ENCODE peak calls at places on chromosomes 16 and 17, in six cellular contexts. One of them, this sample, is unnamed.

GRCh38 chr16:78211951-78212350 is 112.5 kb downstream of the WWOX start:
- DNase-seq in DND-41: no peak
- DNase-seq in left ventricle myocardium inferior: no peak
- DNase-seq in GM13977: no peak
- DNase-seq in right lobe of liver: no peak
- DNase-seq in nephron progenitor cell: no peak
- DNase-seq in this sample: no peak

GRCh38 chr17:76912585-76912984 is 44.4 kb downstream of the MGAT5B start:
- DNase-seq in DND-41: no peak
- DNase-seq in left ventricle myocardium inferior: no peak
- DNase-seq in GM13977: no peak
- DNase-seq in right lobe of liver: no peak
- DNase-seq in nephron progenitor cell: no peak
- DNase-seq in this sample: no peak

GRCh38 chr16:78126662-78127061 is 27.2 kb downstream of the WWOX start:
- DNase-seq in DND-41: no peak
- DNase-seq in left ventricle myocardium inferior: no peak
- DNase-seq in GM13977: no peak
- DNase-seq in right lobe of liver: no peak
- DNase-seq in nephron progenitor cell: no peak
- DNase-seq in this sample: no peak

GRCh38 chr17:73030501-73030911 is 62.0 kb downstream of the SLC39A11 start:
- DNase-seq in DND-41: no peak
- DNase-seq in left ventricle myocardium inferior: no peak
- DNase-seq in GM13977: no peak
- DNase-seq in right lobe of liver: peak; percentile 76
- DNase-seq in nephron progenitor cell: no peak
- DNase-seq in this sample: no peak

GRCh38 chr17:69857412-69857835 is 217.6 kb upstream of the KCNJ16 start:
- DNase-seq in DND-41: no peak
- DNase-seq in left ventricle myocardium inferior: no peak
- DNase-seq in GM13977: no peak
- DNase-seq in right lobe of liver: no peak
- DNase-seq in nephron progenitor cell: no peak
- DNase-seq in this sample: no peak

GRCh38 chr17:10198509-10199249 is at the start of gene GAS7:
- DNase-seq in DND-41: peak; percentile 90
- DNase-seq in left ventricle myocardium inferior: peak; percentile 81
- DNase-seq in GM13977: peak; percentile 86
- DNase-seq in right lobe of liver: no peak
- DNase-seq in nephron progenitor cell: peak; percentile 89
- DNase-seq in this sample: no peak

GRCh38 chr17:13575922-13576419 is 25.8 kb downstream of the HS3ST3A1 start:
- DNase-seq in DND-41: no peak
- DNase-seq in left ventricle myocardium inferior: no peak
- DNase-seq in GM13977: no peak
- DNase-seq in right lobe of liver: no peak
- DNase-seq in nephron progenitor cell: no peak
- DNase-seq in this sample: no peak

GRCh38 chr16:82694239-82694874 is 67.6 kb downstream of the CDH13 start:
- DNase-seq in DND-41: no peak
- DNase-seq in left ventricle myocardium inferior: no peak
- DNase-seq in GM13977: no peak
- DNase-seq in right lobe of liver: no peak
- DNase-seq in nephron progenitor cell: no peak
- DNase-seq in this sample: no peak

GRCh38 chr17:66920426-66920825 is 44.1 kb upstream of the CACNG4 start:
- DNase-seq in DND-41: no peak
- DNase-seq in left ventricle myocardium inferior: no peak
- DNase-seq in GM13977: no peak
- DNase-seq in right lobe of liver: no peak
- DNase-seq in nephron progenitor cell: no peak
- DNase-seq in this sample: no peak

GRCh38 chr17:2723997-2724782 is 12.6 kb upstream of the CLUH start:
- DNase-seq in DND-41: no peak
- DNase-seq in left ventricle myocardium inferior: peak; percentile 48
- DNase-seq in GM13977: no peak
- DNase-seq in right lobe of liver: no peak
- DNase-seq in nephron progenitor cell: peak; percentile 51
- DNase-seq in this sample: no peak

GRCh38 chr17:41687828-41688640 is 651 bp upstream of the EIF1 start:
- DNase-seq in DND-41: peak; percentile 66
- DNase-seq in left ventricle myocardium inferior: peak; percentile 47
- DNase-seq in GM13977: no peak
- DNase-seq in right lobe of liver: peak; percentile 76
- DNase-seq in nephron progenitor cell: no peak
- DNase-seq in this sample: no peak

GRCh38 chr17:41835800-41836549 is at the start of gene NT5C3B:
- DNase-seq in DND-41: peak; percentile 59
- DNase-seq in left ventricle myocardium inferior: peak; percentile 65
- DNase-seq in GM13977: peak; percentile 92
- DNase-seq in right lobe of liver: peak; percentile 72
- DNase-seq in nephron progenitor cell: peak; percentile 78
- DNase-seq in this sample: peak; percentile 84

GRCh38 chr17:67434061-67434525 is 57.0 kb downstream of the PITPNC1 start:
- DNase-seq in DND-41: peak; percentile 41
- DNase-seq in left ventricle myocardium inferior: peak; percentile 54
- DNase-seq in GM13977: no peak
- DNase-seq in right lobe of liver: peak; percentile 60
- DNase-seq in nephron progenitor cell: no peak
- DNase-seq in this sample: no peak

GRCh38 chr16:79286646-79287423 is 313.7 kb downstream of the MAF start:
- DNase-seq in DND-41: peak; percentile 90
- DNase-seq in left ventricle myocardium inferior: peak; percentile 51
- DNase-seq in GM13977: peak; percentile 16
- DNase-seq in right lobe of liver: peak; percentile 53
- DNase-seq in nephron progenitor cell: peak; percentile 32
- DNase-seq in this sample: no peak

GRCh38 chr17:788551-788950 is 6.4 kb downstream of the MRM3 start:
- DNase-seq in DND-41: no peak
- DNase-seq in left ventricle myocardium inferior: no peak
- DNase-seq in GM13977: no peak
- DNase-seq in right lobe of liver: no peak
- DNase-seq in nephron progenitor cell: no peak
- DNase-seq in this sample: no peak

GRCh38 chr17:74165811-74166365 is 37.6 kb upstream of the RPL38 start:
- DNase-seq in DND-41: no peak
- DNase-seq in left ventricle myocardium inferior: no peak
- DNase-seq in GM13977: no peak
- DNase-seq in right lobe of liver: no peak
- DNase-seq in nephron progenitor cell: no peak
- DNase-seq in this sample: no peak

GRCh38 chr17:29357821-29358232 is 32.3 kb upstream of the TAOK1 start:
- DNase-seq in DND-41: no peak
- DNase-seq in left ventricle myocardium inferior: no peak
- DNase-seq in GM13977: no peak
- DNase-seq in right lobe of liver: no peak
- DNase-seq in nephron progenitor cell: no peak
- DNase-seq in this sample: no peak

GRCh38 chr17:57861000-57861736 is 11.3 kb upstream of the MRPS23 start:
- DNase-seq in DND-41: peak; percentile 62
- DNase-seq in left ventricle myocardium inferior: peak; percentile 64
- DNase-seq in GM13977: peak; percentile 46
- DNase-seq in right lobe of liver: no peak
- DNase-seq in nephron progenitor cell: peak; percentile 36
- DNase-seq in this sample: no peak

GRCh38 chr16:360698-361336 is 8.3 kb upstream of the AXIN1 start:
- DNase-seq in DND-41: no peak
- DNase-seq in left ventricle myocardium inferior: no peak
- DNase-seq in GM13977: no peak
- DNase-seq in right lobe of liver: no peak
- DNase-seq in nephron progenitor cell: no peak
- DNase-seq in this sample: no peak

GRCh38 chr16:6132121-6132520 is 1034.5 kb upstream of the EEF2KMT start:
- DNase-seq in DND-41: no peak
- DNase-seq in left ventricle myocardium inferior: no peak
- DNase-seq in GM13977: no peak
- DNase-seq in right lobe of liver: no peak
- DNase-seq in nephron progenitor cell: no peak
- DNase-seq in this sample: no peak

GRCh38 chr16:67183-67791 is 5.1 kb downstream of the RHBDF1 start:
- DNase-seq in DND-41: no peak
- DNase-seq in left ventricle myocardium inferior: peak; percentile 21
- DNase-seq in GM13977: no peak
- DNase-seq in right lobe of liver: no peak
- DNase-seq in nephron progenitor cell: no peak
- DNase-seq in this sample: no peak

GRCh38 chr17:15409721-15410247 is 57.6 kb downstream of the CDRT4 start:
- DNase-seq in DND-41: no peak
- DNase-seq in left ventricle myocardium inferior: peak; percentile 48
- DNase-seq in GM13977: no peak
- DNase-seq in right lobe of liver: no peak
- DNase-seq in nephron progenitor cell: no peak
- DNase-seq in this sample: no peak

GRCh38 chr16:13435873-13436474 is 484.0 kb upstream of the ERCC4 start:
- DNase-seq in DND-41: no peak
- DNase-seq in left ventricle myocardium inferior: no peak
- DNase-seq in GM13977: no peak
- DNase-seq in right lobe of liver: no peak
- DNase-seq in nephron progenitor cell: no peak
- DNase-seq in this sample: no peak

GRCh38 chr16:89531821-89532526 is 23.8 kb downstream of the SPG7 start:
- DNase-seq in DND-41: no peak
- DNase-seq in left ventricle myocardium inferior: no peak
- DNase-seq in GM13977: no peak
- DNase-seq in right lobe of liver: no peak
- DNase-seq in nephron progenitor cell: no peak
- DNase-seq in this sample: no peak

GRCh38 chr17:32567086-32567485 is 80.3 kb downstream of the CDK5R1 start:
- DNase-seq in DND-41: no peak
- DNase-seq in left ventricle myocardium inferior: no peak
- DNase-seq in GM13977: no peak
- DNase-seq in right lobe of liver: no peak
- DNase-seq in nephron progenitor cell: no peak
- DNase-seq in this sample: no peak

GRCh38 chr17:7471729-7472128 is 7.7 kb downstream of the ZBTB4 start:
- DNase-seq in DND-41: no peak
- DNase-seq in left ventricle myocardium inferior: no peak
- DNase-seq in GM13977: no peak
- DNase-seq in right lobe of liver: no peak
- DNase-seq in nephron progenitor cell: no peak
- DNase-seq in this sample: no peak

GRCh38 chr17:13864551-13864950 is 204.8 kb upstream of the COX10 start:
- DNase-seq in DND-41: no peak
- DNase-seq in left ventricle myocardium inferior: no peak
- DNase-seq in GM13977: no peak
- DNase-seq in right lobe of liver: no peak
- DNase-seq in nephron progenitor cell: no peak
- DNase-seq in this sample: no peak

GRCh38 chr16:87297918-87298631 is 19.1 kb downstream of the C16orf95 start:
- DNase-seq in DND-41: peak; percentile 60
- DNase-seq in left ventricle myocardium inferior: no peak
- DNase-seq in GM13977: peak; percentile 57
- DNase-seq in right lobe of liver: no peak
- DNase-seq in nephron progenitor cell: peak; percentile 79
- DNase-seq in this sample: no peak

GRCh38 chr17:38564869-38565268 is 40.9 kb downstream of the SRCIN1 start:
- DNase-seq in DND-41: no peak
- DNase-seq in left ventricle myocardium inferior: no peak
- DNase-seq in GM13977: no peak
- DNase-seq in right lobe of liver: no peak
- DNase-seq in nephron progenitor cell: peak; percentile 56
- DNase-seq in this sample: no peak

GRCh38 chr17:2089021-2089422 is 34.1 kb downstream of the HIC1 start:
- DNase-seq in DND-41: no peak
- DNase-seq in left ventricle myocardium inferior: no peak
- DNase-seq in GM13977: no peak
- DNase-seq in right lobe of liver: no peak
- DNase-seq in nephron progenitor cell: no peak
- DNase-seq in this sample: no peak

DNA sequence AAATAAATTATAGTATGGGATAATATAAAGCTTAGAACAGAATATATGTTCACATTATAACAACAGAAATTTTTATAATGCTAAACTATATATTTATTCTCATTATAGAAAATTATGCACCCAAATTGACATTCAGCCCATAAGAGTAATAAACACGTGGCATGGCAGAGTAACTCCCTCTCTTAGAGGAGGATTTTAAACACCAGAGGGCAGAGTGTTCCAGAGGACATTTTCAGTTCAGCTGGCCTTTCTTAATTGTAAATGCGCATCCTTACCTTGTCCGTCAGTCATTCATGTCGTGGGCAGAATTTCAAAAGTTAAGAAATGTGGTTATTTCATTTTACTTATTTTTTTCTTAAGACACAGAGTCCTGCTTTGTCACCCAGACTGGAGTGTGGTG is 147.1 kb downstream of the TANC2 start:
- DNase-seq in DND-41: no peak
- DNase-seq in left ventricle myocardium inferior: no peak
- DNase-seq in GM13977: no peak
- DNase-seq in right lobe of liver: no peak
- DNase-seq in nephron progenitor cell: no peak
- DNase-seq in this sample: no peak
- TF ChIP-seq CTCF in DND-41: peak; percentile 35
- TF ChIP-seq CTCF in left ventricle myocardium inferior: peak; percentile 37
- TF ChIP-seq CTCF in GM13977: no peak
- TF ChIP-seq CTCF in right lobe of liver: peak; percentile 30
- TF ChIP-seq CTCF in nephron progenitor cell: no peak
- TF ChIP-seq CTCF in this sample: peak; percentile 72

GRCh38 chr17:44565866-44566443 is 8.7 kb downstream of the FZD2 start:
- DNase-seq in DND-41: no peak
- DNase-seq in left ventricle myocardium inferior: no peak
- DNase-seq in GM13977: no peak
- DNase-seq in right lobe of liver: no peak
- DNase-seq in nephron progenitor cell: no peak
- DNase-seq in this sample: no peak
- TF ChIP-seq CTCF in DND-41: peak; percentile 43
- TF ChIP-seq CTCF in left ventricle myocardium inferior: no peak
- TF ChIP-seq CTCF in GM13977: peak; percentile 28
- TF ChIP-seq CTCF in right lobe of liver: peak; percentile 9
- TF ChIP-seq CTCF in nephron progenitor cell: peak; percentile 37
- TF ChIP-seq CTCF in this sample: peak; percentile 80

DNA sequence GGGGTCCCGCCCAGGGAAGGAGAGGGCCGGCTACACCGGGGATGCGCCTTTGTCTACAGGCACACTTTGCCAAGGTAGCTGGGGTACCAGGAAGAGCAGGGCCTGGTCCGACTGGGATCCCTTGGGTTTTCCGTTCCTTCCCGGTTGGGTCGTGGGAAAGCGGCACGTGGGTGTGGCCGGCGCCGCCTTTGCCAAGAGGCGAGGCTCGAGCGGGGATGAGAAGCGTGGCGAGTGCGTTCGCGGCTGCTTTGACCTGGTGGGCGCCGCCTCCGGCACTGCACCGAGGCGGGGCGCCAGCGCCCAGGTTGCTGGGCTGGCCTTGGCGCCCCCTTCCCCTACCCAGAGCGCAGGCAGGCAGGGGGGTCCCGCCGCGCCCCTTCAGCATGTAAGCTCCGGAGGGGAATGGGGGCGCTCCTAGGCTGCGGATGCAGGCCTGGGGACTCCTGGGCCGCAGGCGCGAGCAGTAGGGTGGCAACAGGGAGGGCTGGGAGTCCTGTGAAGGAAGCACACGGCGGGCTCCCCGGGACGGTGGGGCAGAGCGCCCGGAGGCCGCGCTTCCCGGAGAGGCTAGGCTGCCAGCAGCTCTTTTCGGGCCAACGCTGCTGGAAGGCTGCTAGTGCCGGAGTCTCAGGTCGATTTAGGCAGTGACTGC is 2.0 kb downstream of the HAS3 start:
- DNase-seq in DND-41: no peak
- DNase-seq in left ventricle myocardium inferior: peak; percentile 40
- DNase-seq in GM13977: peak; percentile 50
- DNase-seq in right lobe of liver: no peak
- DNase-seq in nephron progenitor cell: peak; percentile 59
- DNase-seq in this sample: no peak
- TF ChIP-seq CTCF in DND-41: no peak
- TF ChIP-seq CTCF in left ventricle myocardium inferior: no peak
- TF ChIP-seq CTCF in GM13977: no peak
- TF ChIP-seq CTCF in right lobe of liver: no peak
- TF ChIP-seq CTCF in nephron progenitor cell: no peak
- TF ChIP-seq CTCF in this sample: peak; percentile 24

GRCh38 chr16:53549970-53550406 is 47.0 kb upstream of the AKTIP start:
- DNase-seq in DND-41: peak; percentile 81
- DNase-seq in left ventricle myocardium inferior: peak; percentile 23
- DNase-seq in GM13977: peak; percentile 72
- DNase-seq in right lobe of liver: peak; percentile 57
- DNase-seq in nephron progenitor cell: peak; percentile 59
- DNase-seq in this sample: no peak
- TF ChIP-seq CTCF in DND-41: peak; percentile 94
- TF ChIP-seq CTCF in left ventricle myocardium inferior: peak; percentile 75
- TF ChIP-seq CTCF in GM13977: peak; percentile 70
- TF ChIP-seq CTCF in right lobe of liver: peak; percentile 72
- TF ChIP-seq CTCF in nephron progenitor cell: peak; percentile 67
- TF ChIP-seq CTCF in this sample: peak; percentile 96